ENCODE peak calls at places on chromosomes 11 and 22, in seven cellular contexts. One of them, this sample, is unnamed. For H4K20me1, the result is how much of the 10 kb centered on the place peaks cover.

GRCh38 chr11:71425851-71426250 is 22.3 kb downstream of the DHCR7 start:
- DNase-seq in neural progenitor cell: no peak
- DNase-seq in GM23248: peak
- DNase-seq in PC-3: peak
- DNase-seq in MM.1S: no peak
- DNase-seq in GM23338: no peak
- DNase-seq in HCT116: no peak
- DNase-seq in this sample: no peak

GRCh38 chr11:131681875-131682274 is 311.5 kb downstream of the NTM start:
- DNase-seq in neural progenitor cell: no peak
- DNase-seq in GM23248: no peak
- DNase-seq in PC-3: no peak
- DNase-seq in MM.1S: no peak
- DNase-seq in GM23338: no peak
- DNase-seq in HCT116: no peak
- DNase-seq in this sample: no peak

GRCh38 chr11:47186937-47187681 is 875 bp upstream of the PACSIN3 start:
- DNase-seq in neural progenitor cell: peak
- DNase-seq in GM23248: peak
- DNase-seq in PC-3: no peak
- DNase-seq in MM.1S: peak
- DNase-seq in GM23338: peak
- DNase-seq in HCT116: no peak
- DNase-seq in this sample: peak

GRCh38 chr11:46247664-46248063 is 29.8 kb upstream of the CREB3L1 start:
- DNase-seq in neural progenitor cell: peak
- DNase-seq in GM23248: peak
- DNase-seq in PC-3: peak
- DNase-seq in MM.1S: peak
- DNase-seq in GM23338: peak
- DNase-seq in HCT116: peak
- DNase-seq in this sample: peak

GRCh38 chr11:57294225-57295131 is 30.3 kb downstream of the TNKS1BP1 start:
- DNase-seq in neural progenitor cell: peak
- DNase-seq in GM23248: peak
- DNase-seq in PC-3: peak
- DNase-seq in MM.1S: no peak
- DNase-seq in GM23338: no peak
- DNase-seq in HCT116: no peak
- DNase-seq in this sample: no peak

GRCh38 chr11:63489879-63490278 is 1.1 kb downstream of the PLAAT5 start:
- DNase-seq in neural progenitor cell: peak
- DNase-seq in GM23248: no peak
- DNase-seq in PC-3: peak
- DNase-seq in MM.1S: no peak
- DNase-seq in GM23338: peak
- DNase-seq in HCT116: no peak
- DNase-seq in this sample: no peak

GRCh38 chr11:130146797-130147196 is 12.8 kb upstream of the ST14 start:
- DNase-seq in neural progenitor cell: no peak
- DNase-seq in GM23248: no peak
- DNase-seq in PC-3: peak
- DNase-seq in MM.1S: peak
- DNase-seq in GM23338: no peak
- DNase-seq in HCT116: no peak
- DNase-seq in this sample: no peak

GRCh38 chr22:43796567-43796966 is 15.5 kb downstream of the EFCAB6 start:
- DNase-seq in neural progenitor cell: peak
- DNase-seq in GM23248: peak
- DNase-seq in PC-3: peak
- DNase-seq in MM.1S: no peak
- DNase-seq in GM23338: peak
- DNase-seq in HCT116: peak
- DNase-seq in this sample: peak

GRCh38 chr22:24146190-24146616 is 35.1 kb upstream of the SUSD2 start:
- DNase-seq in neural progenitor cell: peak
- DNase-seq in GM23248: peak
- DNase-seq in PC-3: peak
- DNase-seq in MM.1S: peak
- DNase-seq in GM23338: peak
- DNase-seq in HCT116: no peak
- DNase-seq in this sample: peak

GRCh38 chr11:118901494-118902335 is 18.0 kb downstream of the CXCR5 start:
- DNase-seq in neural progenitor cell: no peak
- DNase-seq in GM23248: no peak
- DNase-seq in PC-3: no peak
- DNase-seq in MM.1S: no peak
- DNase-seq in GM23338: no peak
- DNase-seq in HCT116: no peak
- DNase-seq in this sample: no peak

GRCh38 chr11:108278546-108278945 is 55.7 kb downstream of the ATM start:
- DNase-seq in neural progenitor cell: no peak
- DNase-seq in GM23248: no peak
- DNase-seq in PC-3: no peak
- DNase-seq in MM.1S: no peak
- DNase-seq in GM23338: peak
- DNase-seq in HCT116: no peak
- DNase-seq in this sample: no peak

GRCh38 chr11:102448869-102449224 is 3.7 kb downstream of the TMEM123 start:
- DNase-seq in neural progenitor cell: no peak
- DNase-seq in GM23248: no peak
- DNase-seq in PC-3: no peak
- DNase-seq in MM.1S: no peak
- DNase-seq in GM23338: no peak
- DNase-seq in HCT116: no peak
- DNase-seq in this sample: no peak

GRCh38 chr11:297666-298405 is 1.5 kb downstream of the IFITM5 start:
- DNase-seq in neural progenitor cell: peak
- DNase-seq in GM23248: peak
- DNase-seq in PC-3: no peak
- DNase-seq in MM.1S: no peak
- DNase-seq in GM23338: no peak
- DNase-seq in HCT116: no peak
- DNase-seq in this sample: no peak

GRCh38 chr11:114774599-114775365 is 96.5 kb downstream of the NXPE2 start:
- DNase-seq in neural progenitor cell: peak
- DNase-seq in GM23248: peak
- DNase-seq in PC-3: peak
- DNase-seq in MM.1S: no peak
- DNase-seq in GM23338: peak
- DNase-seq in HCT116: peak
- DNase-seq in this sample: peak

GRCh38 chr22:20551805-20552449 is 44.5 kb downstream of the MED15 start:
- DNase-seq in neural progenitor cell: no peak
- DNase-seq in GM23248: peak
- DNase-seq in PC-3: no peak
- DNase-seq in MM.1S: no peak
- DNase-seq in GM23338: no peak
- DNase-seq in HCT116: no peak
- DNase-seq in this sample: no peak

GRCh38 chr11:2563216-2564007 is 118.6 kb downstream of the KCNQ1 start:
- DNase-seq in neural progenitor cell: no peak
- DNase-seq in GM23248: no peak
- DNase-seq in PC-3: no peak
- DNase-seq in MM.1S: no peak
- DNase-seq in GM23338: no peak
- DNase-seq in HCT116: no peak
- DNase-seq in this sample: no peak

GRCh38 chr22:41197808-41198585 is 7.1 kb upstream of the L3MBTL2 start:
- DNase-seq in neural progenitor cell: peak
- DNase-seq in GM23248: peak
- DNase-seq in PC-3: peak
- DNase-seq in MM.1S: peak
- DNase-seq in GM23338: peak
- DNase-seq in HCT116: no peak
- DNase-seq in this sample: peak

GRCh38 chr11:2508793-2509192 is 64.0 kb downstream of the KCNQ1 start:
- DNase-seq in neural progenitor cell: no peak
- DNase-seq in GM23248: no peak
- DNase-seq in PC-3: no peak
- DNase-seq in MM.1S: no peak
- DNase-seq in GM23338: no peak
- DNase-seq in HCT116: no peak
- DNase-seq in this sample: no peak

GRCh38 chr11:94740083-94740974 is 27.8 kb upstream of the AMOTL1 start:
- DNase-seq in neural progenitor cell: peak
- DNase-seq in GM23248: peak
- DNase-seq in PC-3: peak
- DNase-seq in MM.1S: peak
- DNase-seq in GM23338: peak
- DNase-seq in HCT116: no peak
- DNase-seq in this sample: peak

GRCh38 chr11:19116315-19116970 is 525 bp upstream of the ZDHHC13 start:
- DNase-seq in neural progenitor cell: peak
- DNase-seq in GM23248: no peak
- DNase-seq in PC-3: no peak
- DNase-seq in MM.1S: no peak
- DNase-seq in GM23338: peak
- DNase-seq in HCT116: no peak
- DNase-seq in this sample: no peak

DNA sequence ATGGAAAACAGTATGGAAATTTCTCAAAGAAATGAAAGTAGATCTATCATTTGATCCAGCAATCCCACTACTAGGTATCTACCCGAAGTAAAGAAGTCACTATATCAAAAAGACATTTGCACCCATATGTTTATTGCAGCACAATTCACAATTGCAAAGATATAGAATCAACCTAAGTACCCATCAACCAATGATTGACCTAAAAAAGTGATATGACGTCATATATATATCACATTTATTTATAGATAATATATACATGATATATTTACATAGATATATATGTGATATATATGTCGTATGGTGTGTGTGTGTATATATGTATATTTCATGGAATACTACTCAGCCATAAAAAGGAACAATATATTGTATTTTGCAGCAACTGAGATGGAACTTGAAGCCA is 188.3 kb upstream of the ARHGAP42 start:
- DNase-seq in neural progenitor cell: no peak
- DNase-seq in GM23248: no peak
- DNase-seq in PC-3: no peak
- DNase-seq in MM.1S: no peak
- DNase-seq in GM23338: no peak
- DNase-seq in HCT116: no peak
- DNase-seq in this sample: no peak
- H4K20me1 ChIP-seq in neural progenitor cell: under half
- H4K20me1 ChIP-seq in GM23248: under half
- H4K20me1 ChIP-seq in PC-3: under half
- H4K20me1 ChIP-seq in MM.1S: under half
- H4K20me1 ChIP-seq in GM23338: under half
- H4K20me1 ChIP-seq in HCT116: under half
- H4K20me1 ChIP-seq in this sample: under half

GRCh38 chr11:31825453-31826391 is 14.6 kb upstream of the PAX6 start:
- DNase-seq in neural progenitor cell: peak
- DNase-seq in GM23248: no peak
- DNase-seq in PC-3: no peak
- DNase-seq in MM.1S: no peak
- DNase-seq in GM23338: peak
- DNase-seq in HCT116: no peak
- DNase-seq in this sample: no peak
- TF ChIP-seq EZH2phosphoT487 in neural progenitor cell: peak
- TF ChIP-seq EZH2phosphoT487 in GM23248: peak
- TF ChIP-seq EZH2phosphoT487 in PC-3: no peak
- TF ChIP-seq EZH2phosphoT487 in MM.1S: no peak
- TF ChIP-seq EZH2phosphoT487 in GM23338: no peak
- TF ChIP-seq EZH2phosphoT487 in HCT116: no peak
- TF ChIP-seq EZH2phosphoT487 in this sample: peak

GRCh38 chr22:47008208-47008885 is 245.9 kb downstream of the TBC1D22A start:
- DNase-seq in neural progenitor cell: no peak
- DNase-seq in GM23248: no peak
- DNase-seq in PC-3: no peak
- DNase-seq in MM.1S: no peak
- DNase-seq in GM23338: no peak
- DNase-seq in HCT116: no peak
- DNase-seq in this sample: no peak

GRCh38 chr22:47007496-47007895 is 245.0 kb downstream of the TBC1D22A start:
- DNase-seq in neural progenitor cell: no peak
- DNase-seq in GM23248: no peak
- DNase-seq in PC-3: no peak
- DNase-seq in MM.1S: no peak
- DNase-seq in GM23338: no peak
- DNase-seq in HCT116: no peak
- DNase-seq in this sample: no peak

GRCh38 chr22:47006869-47007268 is 244.4 kb downstream of the TBC1D22A start:
- DNase-seq in neural progenitor cell: no peak
- DNase-seq in GM23248: no peak
- DNase-seq in PC-3: no peak
- DNase-seq in MM.1S: no peak
- DNase-seq in GM23338: no peak
- DNase-seq in HCT116: no peak
- DNase-seq in this sample: no peak

GRCh38 chr22:47005506-47006408 is 243.3 kb downstream of the TBC1D22A start:
- DNase-seq in neural progenitor cell: no peak
- DNase-seq in GM23248: no peak
- DNase-seq in PC-3: no peak
- DNase-seq in MM.1S: no peak
- DNase-seq in GM23338: no peak
- DNase-seq in HCT116: no peak
- DNase-seq in this sample: no peak

GRCh38 chr22:47006433-47006832 is 244.0 kb downstream of the TBC1D22A start:
- DNase-seq in neural progenitor cell: peak
- DNase-seq in GM23248: no peak
- DNase-seq in PC-3: no peak
- DNase-seq in MM.1S: no peak
- DNase-seq in GM23338: no peak
- DNase-seq in HCT116: no peak
- DNase-seq in this sample: no peak
- TF ChIP-seq EZH2 in neural progenitor cell: no peak
- TF ChIP-seq EZH2 in GM23248: no peak
- TF ChIP-seq EZH2 in PC-3: no peak
- TF ChIP-seq EZH2 in MM.1S: no peak
- TF ChIP-seq EZH2 in GM23338: no peak
- TF ChIP-seq EZH2 in HCT116: no peak
- TF ChIP-seq EZH2 in this sample: no peak

DNA sequence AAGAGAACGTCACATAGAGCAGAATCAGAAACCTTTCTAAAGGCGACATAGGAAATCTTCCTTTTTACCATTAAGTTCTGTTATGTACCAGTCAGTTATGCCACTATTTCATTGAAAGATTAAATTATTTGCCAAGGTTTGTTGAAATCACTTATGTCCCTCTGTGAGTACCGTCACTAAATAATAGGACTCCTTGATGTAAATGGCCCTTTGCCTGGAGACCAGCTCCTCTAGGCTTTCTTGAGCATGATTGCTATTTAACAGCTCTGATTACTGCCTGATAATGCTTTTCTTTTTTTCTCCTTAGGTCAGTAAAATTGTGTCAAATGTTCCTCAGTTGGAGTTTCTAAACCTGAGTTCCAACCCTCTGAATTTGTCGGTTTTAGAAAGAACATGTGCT is 29.3 kb downstream of the TBCEL start:
- DNase-seq in neural progenitor cell: no peak
- DNase-seq in GM23248: no peak
- DNase-seq in PC-3: no peak
- DNase-seq in MM.1S: no peak
- DNase-seq in GM23338: no peak
- DNase-seq in HCT116: no peak
- DNase-seq in this sample: no peak
- H4K20me1 ChIP-seq in neural progenitor cell: under half
- H4K20me1 ChIP-seq in GM23248: under half
- H4K20me1 ChIP-seq in PC-3: under half
- H4K20me1 ChIP-seq in MM.1S: under half
- H4K20me1 ChIP-seq in GM23338: under half
- H4K20me1 ChIP-seq in HCT116: under half
- H4K20me1 ChIP-seq in this sample: under half